ENCODE peak calls at places on chromosomes 5 and 9, in six cellular contexts. One of them, this sample, is unnamed.

GRCh38 chr5:92019376-92019990 is 636.4 kb upstream of the ARRDC3 start:
- DNase-seq in activated T-cell treated with anti-CD3 and anti-CD28 coated beads, Interleukin-2, amount 50 U/mL, for 1 hour: no peak
- DNase-seq in KBM-7: no peak
- DNase-seq in psoas muscle: no peak
- DNase-seq in upper lobe of right lung: no peak
- DNase-seq in amniotic stem cell: no peak
- DNase-seq in this sample: no peak

GRCh38 chr5:147437161-147437596 is 72.7 kb downstream of the DPYSL3 start:
- DNase-seq in KBM-7: peak; percentile 23
- DNase-seq in upper lobe of right lung: no peak
- DNase-seq in psoas muscle: no peak
- DNase-seq in amniotic stem cell: no peak
- DNase-seq in activated T-cell treated with anti-CD3 and anti-CD28 coated beads, Interleukin-2, amount 50 U/mL, for 1 hour: no peak
- DNase-seq in this sample: no peak

GRCh38 chr5:112935675-112936074 is 13.6 kb upstream of the REEP5 start:
- DNase-seq in KBM-7: no peak
- DNase-seq in upper lobe of right lung: no peak
- DNase-seq in activated T-cell treated with anti-CD3 and anti-CD28 coated beads, Interleukin-2, amount 50 U/mL, for 1 hour: no peak
- DNase-seq in amniotic stem cell: no peak
- DNase-seq in psoas muscle: no peak
- DNase-seq in this sample: no peak

GRCh38 chr5:60210810-60211209 is 317.3 kb upstream of the PDE4D start:
- DNase-seq in upper lobe of right lung: no peak
- DNase-seq in KBM-7: no peak
- DNase-seq in amniotic stem cell: no peak
- DNase-seq in activated T-cell treated with anti-CD3 and anti-CD28 coated beads, Interleukin-2, amount 50 U/mL, for 1 hour: no peak
- DNase-seq in psoas muscle: no peak
- DNase-seq in this sample: no peak

GRCh38 chr5:62592558-62592957 is 13.9 kb downstream of the LRRC70 start:
- DNase-seq in psoas muscle: no peak
- DNase-seq in upper lobe of right lung: no peak
- DNase-seq in activated T-cell treated with anti-CD3 and anti-CD28 coated beads, Interleukin-2, amount 50 U/mL, for 1 hour: no peak
- DNase-seq in KBM-7: peak; percentile 36
- DNase-seq in amniotic stem cell: no peak
- DNase-seq in this sample: no peak

GRCh38 chr9:7097040-7097715 is 339.4 kb downstream of the KDM4C start:
- DNase-seq in amniotic stem cell: no peak
- DNase-seq in KBM-7: no peak
- DNase-seq in psoas muscle: no peak
- DNase-seq in activated T-cell treated with anti-CD3 and anti-CD28 coated beads, Interleukin-2, amount 50 U/mL, for 1 hour: no peak
- DNase-seq in upper lobe of right lung: no peak
- DNase-seq in this sample: no peak

GRCh38 chr9:20740929-20741582 is 57.0 kb downstream of the FOCAD start:
- DNase-seq in amniotic stem cell: no peak
- DNase-seq in KBM-7: no peak
- DNase-seq in psoas muscle: no peak
- DNase-seq in upper lobe of right lung: no peak
- DNase-seq in activated T-cell treated with anti-CD3 and anti-CD28 coated beads, Interleukin-2, amount 50 U/mL, for 1 hour: no peak
- DNase-seq in this sample: no peak

GRCh38 chr9:116141864-116142561 is 11.6 kb upstream of the PAPPA start:
- DNase-seq in KBM-7: no peak
- DNase-seq in upper lobe of right lung: no peak
- DNase-seq in amniotic stem cell: no peak
- DNase-seq in psoas muscle: no peak
- DNase-seq in activated T-cell treated with anti-CD3 and anti-CD28 coated beads, Interleukin-2, amount 50 U/mL, for 1 hour: no peak
- DNase-seq in this sample: no peak

GRCh38 chr5:101679816-101680215 is 616.3 kb downstream of the SLCO4C1 start:
- DNase-seq in amniotic stem cell: no peak
- DNase-seq in psoas muscle: no peak
- DNase-seq in upper lobe of right lung: no peak
- DNase-seq in activated T-cell treated with anti-CD3 and anti-CD28 coated beads, Interleukin-2, amount 50 U/mL, for 1 hour: no peak
- DNase-seq in KBM-7: no peak
- DNase-seq in this sample: no peak

GRCh38 chr9:89483592-89484474 is 14.1 kb downstream of the SEMA4D start:
- DNase-seq in activated T-cell treated with anti-CD3 and anti-CD28 coated beads, Interleukin-2, amount 50 U/mL, for 1 hour: peak; percentile 70
- DNase-seq in KBM-7: no peak
- DNase-seq in amniotic stem cell: no peak
- DNase-seq in psoas muscle: no peak
- DNase-seq in upper lobe of right lung: no peak
- DNase-seq in this sample: no peak

GRCh38 chr5:15376088-15376487 is 123.9 kb upstream of the FBXL7 start:
- DNase-seq in activated T-cell treated with anti-CD3 and anti-CD28 coated beads, Interleukin-2, amount 50 U/mL, for 1 hour: no peak
- DNase-seq in KBM-7: no peak
- DNase-seq in amniotic stem cell: no peak
- DNase-seq in psoas muscle: no peak
- DNase-seq in upper lobe of right lung: no peak
- DNase-seq in this sample: no peak

GRCh38 chr9:29685531-29685930 is 2112.2 kb upstream of the C9orf72 start:
- DNase-seq in amniotic stem cell: no peak
- DNase-seq in psoas muscle: no peak
- DNase-seq in upper lobe of right lung: no peak
- DNase-seq in activated T-cell treated with anti-CD3 and anti-CD28 coated beads, Interleukin-2, amount 50 U/mL, for 1 hour: no peak
- DNase-seq in KBM-7: no peak
- DNase-seq in this sample: no peak

GRCh38 chr9:131758972-131759647 is 19.2 kb upstream of the RAPGEF1 start:
- DNase-seq in upper lobe of right lung: no peak
- DNase-seq in psoas muscle: no peak
- DNase-seq in amniotic stem cell: no peak
- DNase-seq in activated T-cell treated with anti-CD3 and anti-CD28 coated beads, Interleukin-2, amount 50 U/mL, for 1 hour: no peak
- DNase-seq in KBM-7: no peak
- DNase-seq in this sample: no peak

This sample was measured in tibial artery.